ENCODE peak calls at places on chromosomes 7 and 10, in seven cellular contexts. U, W, D, P, V, T and I are unnamed samples.

GRCh38 chr7:129531721-129532120 is 29.4 kb downstream of the SMKR1 start:
- DNase-seq in T (no peak), U (no peak), P (no peak), W (no peak), V (no peak), D (no peak), I (no peak)

GRCh38 chr10:132476146-132477065 is 61.2 kb upstream of the INPP5A start:
- DNase-seq in D (no peak), T (no peak), U (no peak), P (no peak), W (no peak), V (no peak), I (peak; percentile 3)

GRCh38 chr10:34918896-34919295 is 103.8 kb upstream of the PARD3 start:
- DNase-seq in D (no peak), U (no peak), W (no peak), T (no peak), V (no peak), P (no peak), I (no peak)

GRCh38 chr10:59346321-59346720 is 16.0 kb downstream of the FAM13C start:
- DNase-seq in D (no peak), P (no peak), U (no peak), W (no peak), T (no peak), V (no peak), I (peak; percentile 8)

GRCh38 chr7:158106272-158106671 is 481.4 kb downstream of the PTPRN2 start:
- DNase-seq in W (no peak), D (no peak), T (no peak), V (no peak), U (no peak), P (no peak), I (no peak)

GRCh38 chr10:49745756-49746155 is 16.4 kb downstream of the OGDHL start:
- DNase-seq in W (no peak), U (no peak), P (no peak), V (no peak), D (no peak), T (no peak), I (no peak)

GRCh38 chr7:27156508-27156898 is at the start of gene HOXA7:
- DNase-seq in V (peak; percentile 2), W (peak; percentile 25), P (no peak), U (no peak), D (no peak), T (no peak), I (peak; percentile 75)

GRCh38 chr10:964321-964987 is 23.8 kb upstream of the GTPBP4 start:
- DNase-seq in W (no peak), P (no peak), T (no peak), D (no peak), V (no peak), U (no peak), I (no peak)

GRCh38 chr10:1360011-1360580 is 303.9 kb downstream of the WDR37 start:
- DNase-seq in U (no peak), W (no peak), T (no peak), P (no peak), D (peak; percentile 61), V (no peak), I (no peak)

GRCh38 chr10:79019961-79020491 is 48.7 kb upstream of the ZMIZ1 start:
- DNase-seq in P (no peak), T (no peak), D (no peak), U (peak; percentile 60), W (no peak), V (no peak), I (no peak)

GRCh38 chr10:15847481-15847880 is 12.8 kb downstream of the MINDY3 start:
- DNase-seq in T (no peak), P (no peak), W (no peak), V (no peak), U (no peak), D (no peak), I (no peak)

GRCh38 chr10:21953585-21954057 is 49.9 kb downstream of the DNAJC1 start:
- DNase-seq in W (no peak), D (peak; percentile 42), V (no peak), P (no peak), U (no peak), T (peak; percentile 5), I (no peak)

GRCh38 chr10:50529660-50530059 is 94.1 kb downstream of the SGMS1 start:
- DNase-seq in T (no peak), P (no peak), V (no peak), U (no peak), D (no peak), W (no peak), I (no peak)

GRCh38 chr7:28840515-28841125 is 117.5 kb downstream of the TRIL start:
- DNase-seq in V (no peak), W (no peak), P (no peak), D (peak; percentile 32), T (peak; percentile 92), U (no peak), I (no peak)

GRCh38 chr10:74381291-74381885 is 230.4 kb downstream of the ADK start:
- DNase-seq in P (no peak), T (no peak), W (no peak), V (no peak), U (no peak), D (no peak), I (no peak)

GRCh38 chr7:129832701-129833227 is 120.0 kb downstream of the UBE2H start:
- DNase-seq in W (no peak), U (no peak), T (no peak), V (no peak), P (no peak), D (no peak), I (no peak)

GRCh38 chr7:81248420-81248819 is 329.6 kb upstream of the SEMA3C start:
- DNase-seq in V (no peak), U (no peak), T (no peak), P (no peak), W (no peak), D (no peak), I (no peak)